ENCODE peak calls at places on chromosomes 13 and 19, in four cellular contexts. F is IMR-90; K is stimulated activated naive CD8-positive, alpha-beta T cell treated with anti-CD3 and anti-CD28 coated beads, Interleukin-15, Interleukin-2, amounts not matched to agents 100 U/mL and 50 U/mL, for 24 hours; S is activated naive CD4-positive, alpha-beta T cell treated with anti-CD3 and anti-CD28 coated beads for 36 hours. T is an unnamed sample.

GRCh38 chr13:26037302-26037701 is 14.5 kb downstream of the SHISA2 start:
- DNase-seq in S (peak), K (peak), F (no peak), T (peak)

GRCh38 chr13:91904597-91904996 is 506.2 kb downstream of the GPC5 start:
- DNase-seq in K (no peak), S (no peak), F (no peak), T (no peak)

GRCh38 chr13:65497265-65497664 is 1732.9 kb downstream of the PCDH9 start:
- DNase-seq in S (no peak), F (peak), K (no peak), T (no peak)

GRCh38 chr19:10316229-10317044 is 622 bp upstream of the FDX2 start:
- DNase-seq in S (no peak), F (no peak), K (no peak), T (no peak)

GRCh38 chr19:3668331-3669133 is 31.7 kb downstream of the PIP5K1C start:
- DNase-seq in F (peak), K (no peak), S (no peak), T (no peak)

GRCh38 chr13:112136095-112136494 is 69.1 kb downstream of the SOX1 start:
- DNase-seq in K (no peak), F (no peak), S (no peak), T (no peak)

GRCh38 chr19:11444059-11444458 is 8.6 kb downstream of the PRKCSH start:
- DNase-seq in S (no peak), K (no peak), F (no peak), T (no peak)

GRCh38 chr13:64083811-64084210 is 2668.2 kb upstream of the PCDH20 start:
- DNase-seq in S (no peak), F (no peak), K (no peak), T (no peak)

GRCh38 chr13:74573654-74574053 is 439.4 kb upstream of the KLF12 start:
- DNase-seq in S (peak), K (peak), F (no peak), T (peak)

GRCh38 chr13:99740261-99740979 is 231.1 kb downstream of the ZIC5 start:
- DNase-seq in F (no peak), K (no peak), S (no peak), T (no peak)

GRCh38 chr19:7859766-7860165 is 14.4 kb downstream of the PRR36 start:
- DNase-seq in K (no peak), F (no peak), S (no peak), T (no peak)

GRCh38 chr19:16612631-16613030 is 15.4 kb downstream of the MED26 start:
- DNase-seq in K (no peak), S (no peak), F (no peak), T (no peak)

GRCh38 chr19:37095859-37096258 is 17.6 kb downstream of the ZNF420 start:
- DNase-seq in S (no peak), F (no peak), K (no peak), T (no peak)

GRCh38 chr13:66264976-66265375 is 965.2 kb downstream of the PCDH9 start:
- DNase-seq in K (no peak), S (no peak), F (peak), T (no peak)

GRCh38 chr13:38702609-38703008 is 15.7 kb downstream of the FREM2 start:
- DNase-seq in F (no peak), K (no peak), S (no peak), T (no peak)

GRCh38 chr19:918481-919156 is 1.5 kb downstream of the KISS1R start:
- DNase-seq in K (peak), S (peak), F (no peak), T (peak)

GRCh38 chr19:19740755-19741154 is 7.8 kb upstream of the ZNF14 start:
- DNase-seq in F (no peak), S (no peak), K (no peak), T (no peak)

GRCh38 chr13:77637583-77637982 is 59.9 kb upstream of the SLAIN1 start:
- DNase-seq in S (no peak), K (no peak), F (no peak), T (no peak)